ENCODE peak calls at places on chromosomes 2 and 18, in eight cellular contexts. L is CD4-positive, alpha-beta T cell; F is CD8-positive, alpha-beta T cell; X is K562; W is transverse colon; H is heart left ventricle; B is PC-9; M is coronary artery. E is an unnamed sample.

GRCh38 chr2:120596990-120597594 is 138.6 kb upstream of the GLI2 start:
- DNase-seq in L (no peak), F (no peak), X (no peak), W (peak), H (peak), B (no peak), M (no peak), E (no peak)

GRCh38 chr2:203858176-203858575 is 9.4 kb upstream of the CTLA4 start:
- DNase-seq in L (no peak), F (no peak), X (no peak), W (no peak), H (no peak), B (no peak), M (no peak), E (no peak)

GRCh38 chr2:136344339-136344738 is 226.4 kb upstream of the CXCR4 start:
- DNase-seq in L (no peak), F (no peak), X (no peak), W (no peak), H (no peak), B (no peak), M (no peak), E (no peak)

GRCh38 chr2:1286929-1287328 is 126.3 kb upstream of the TPO start:
- DNase-seq in L (no peak), F (no peak), X (no peak), W (no peak), H (no peak), B (no peak), M (no peak), E (peak)

GRCh38 chr2:40666438-40666837 is 214.5 kb upstream of the SLC8A1 start:
- DNase-seq in L (no peak), F (no peak), X (no peak), W (no peak), H (no peak), B (no peak), M (no peak), E (no peak)

GRCh38 chr2:240750409-240750808 is 58.7 kb downstream of the AQP12A start:
- DNase-seq in L (no peak), F (no peak), X (no peak), W (no peak), H (no peak), B (no peak), M (no peak), E (no peak)

GRCh38 chr2:148901142-148901541 is 26.1 kb downstream of the KIF5C start:
- DNase-seq in L (no peak), F (no peak), X (no peak), W (no peak), H (no peak), B (no peak), M (no peak), E (no peak)

GRCh38 chr18:13796515-13796914 is 27.4 kb upstream of the MC5R start:
- DNase-seq in L (no peak), F (no peak), X (no peak), W (no peak), H (no peak), B (peak), M (no peak), E (no peak)

GRCh38 chr2:127176371-127177311 is 43.5 kb downstream of the CYP27C1 start:
- DNase-seq in L (no peak), F (no peak), X (no peak), W (peak), H (no peak), B (no peak), M (peak), E (no peak)

GRCh38 chr2:40213071-40213470 is 238.8 kb downstream of the SLC8A1 start:
- DNase-seq in L (no peak), F (no peak), X (no peak), W (no peak), H (no peak), B (no peak), M (no peak), E (no peak)

GRCh38 chr2:207200136-207200535 is 34.4 kb upstream of the KLF7 start:
- DNase-seq in L (no peak), F (no peak), X (no peak), W (no peak), H (no peak), B (no peak), M (no peak), E (no peak)

GRCh38 chr2:195532628-195533271 is 124.3 kb upstream of the SLC39A10 start:
- DNase-seq in L (peak), F (no peak), X (peak), W (no peak), H (no peak), B (no peak), M (no peak), E (no peak)

GRCh38 chr2:102591646-102592045 is 27.7 kb upstream of the SLC9A2 start:
- DNase-seq in L (no peak), F (no peak), X (no peak), W (no peak), H (no peak), B (no peak), M (no peak), E (no peak)

GRCh38 chr2:100982431-100982861 is 19.6 kb upstream of the RPL31 start:
- DNase-seq in L (no peak), F (no peak), X (no peak), W (no peak), H (no peak), B (no peak), M (no peak), E (no peak)

DNA sequence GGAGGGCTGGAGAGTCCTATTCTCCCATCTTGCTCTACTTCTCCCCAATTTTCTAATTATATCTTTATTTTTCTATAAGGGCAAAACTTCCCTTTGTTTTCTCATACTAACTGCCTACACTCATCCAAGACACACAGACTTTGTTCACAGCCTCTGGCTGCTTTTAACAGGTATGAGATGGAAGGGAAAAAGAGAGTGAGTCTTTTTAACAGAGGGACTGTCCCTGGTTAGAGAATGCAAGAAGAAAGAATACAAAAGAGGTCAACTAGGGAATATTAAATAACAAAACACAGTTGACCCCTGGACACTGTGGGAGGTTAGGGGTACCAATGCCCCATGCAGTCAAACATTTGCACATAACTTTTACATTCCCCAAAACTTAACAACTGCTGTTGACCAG is 41.8 kb downstream of the SP100 start:
- DNase-seq in L (no peak), F (no peak), X (no peak), W (no peak), H (no peak), B (no peak), M (no peak), E (no peak)
- H3K27ac ChIP-seq in L (no peak), F (no peak), X (no peak), W (no peak), H (no peak), B (no peak), M (no peak), E (no peak)

GRCh38 chr2:7020939-7021470 is 103.8 kb downstream of the RNF144A start:
- DNase-seq in L (no peak), F (no peak), X (no peak), W (no peak), H (no peak), B (no peak), M (no peak), E (no peak)
- TF ChIP-seq CTCF in L (no peak), F (no peak), X (no peak), W (no peak), H (no peak), B (no peak), M (no peak), E (no peak)

GRCh38 chr18:63451774-63452173 is 25.0 kb upstream of the SERPINB5 start:
- DNase-seq in L (no peak), F (no peak), X (peak), W (peak), H (no peak), B (no peak), M (no peak), E (peak)

GRCh38 chr18:63457987-63458386 is 18.8 kb upstream of the SERPINB5 start:
- DNase-seq in L (no peak), F (no peak), X (no peak), W (peak), H (no peak), B (no peak), M (no peak), E (no peak)

GRCh38 chr18:63460414-63460813 is 16.3 kb upstream of the SERPINB5 start:
- DNase-seq in L (no peak), F (no peak), X (no peak), W (no peak), H (no peak), B (no peak), M (no peak), E (no peak)

GRCh38 chr18:63452273-63452672 is 24.5 kb upstream of the SERPINB5 start:
- DNase-seq in L (no peak), F (no peak), X (no peak), W (peak), H (no peak), B (no peak), M (no peak), E (no peak)

DNA sequence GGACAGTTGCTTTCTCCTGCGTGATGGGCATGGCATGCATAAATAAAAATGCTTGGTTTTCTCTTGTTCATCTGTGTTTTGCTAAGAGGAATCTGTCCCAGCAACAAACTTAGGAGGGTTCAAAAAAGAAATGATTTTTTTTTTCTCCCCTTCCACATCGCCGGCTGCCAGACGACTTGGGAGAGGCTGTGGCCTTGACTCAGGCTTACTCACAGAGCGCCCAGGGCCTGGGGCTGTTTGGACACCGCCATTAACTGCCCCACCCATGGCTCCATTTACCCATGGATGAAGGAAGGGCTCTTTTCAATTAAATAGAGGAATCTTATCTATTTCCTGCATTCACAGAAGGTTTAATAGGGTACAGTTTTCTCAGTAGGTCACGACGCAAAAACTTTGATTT is 22.3 kb upstream of the SERPINB5 start:
- DNase-seq in L (no peak), F (no peak), X (no peak), W (peak), H (no peak), B (peak), M (no peak), E (peak)
- H3K27ac ChIP-seq in L (no peak), F (no peak), X (no peak), W (no peak), H (no peak), B (peak), M (no peak), E (peak)

DNA sequence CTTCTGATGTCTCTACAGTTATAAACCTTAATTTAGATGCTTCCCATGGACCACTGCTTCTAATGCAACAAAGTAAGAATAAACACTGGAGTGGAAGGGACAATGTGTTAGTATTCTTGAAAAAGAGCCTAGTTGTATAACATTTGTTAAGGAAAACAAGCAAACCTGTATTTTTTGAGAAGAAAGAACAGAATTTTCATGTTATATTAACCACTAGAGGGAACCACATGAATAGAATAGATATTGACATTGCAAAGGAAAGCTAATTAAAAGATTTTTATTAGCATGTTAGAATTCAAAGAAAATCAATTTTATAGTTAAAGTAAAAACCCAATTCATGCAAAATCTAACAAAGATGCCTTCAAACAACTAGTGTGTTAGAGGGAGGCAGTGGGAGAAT is 151.2 kb upstream of the BARD1 start:
- DNase-seq in L (no peak), F (no peak), X (no peak), W (no peak), H (no peak), B (no peak), M (no peak), E (peak)
- TF ChIP-seq CTCF in L (no peak), F (no peak), X (no peak), W (no peak), H (no peak), B (peak), M (no peak), E (peak)

GRCh38 chr18:25234740-25235345 is 117.1 kb downstream of the ZNF521 start:
- DNase-seq in L (no peak), F (no peak), X (no peak), W (no peak), H (no peak), B (no peak), M (no peak), E (no peak)
- H3K27ac ChIP-seq in L (no peak), F (no peak), X (no peak), W (no peak), H (peak), B (no peak), M (peak), E (no peak)

DNA sequence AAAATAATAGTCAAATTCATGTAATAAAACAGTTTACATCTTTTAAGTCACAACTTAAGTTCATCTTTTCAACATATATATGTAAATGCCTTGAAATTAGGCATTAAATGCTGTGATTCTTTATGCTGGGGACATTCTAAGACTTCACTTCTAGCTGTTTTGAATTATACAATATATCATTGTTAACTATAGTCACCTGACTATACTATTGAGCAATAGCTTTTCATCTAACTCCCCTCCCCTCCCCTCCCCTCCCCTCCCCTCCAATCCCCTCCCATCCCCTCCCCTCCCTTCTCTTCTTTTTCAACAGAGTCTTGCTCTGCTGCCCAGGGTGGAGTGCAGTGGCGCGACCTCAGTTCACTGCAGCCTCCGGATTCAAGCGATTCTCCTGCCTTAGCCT is 16.2 kb downstream of the GALNT1 start:
- DNase-seq in L (no peak), F (no peak), X (no peak), W (no peak), H (no peak), B (no peak), M (no peak), E (no peak)
- TF ChIP-seq CTCF in L (no peak), F (no peak), X (no peak), W (no peak), H (no peak), B (no peak), M (no peak), E (no peak)

DNA sequence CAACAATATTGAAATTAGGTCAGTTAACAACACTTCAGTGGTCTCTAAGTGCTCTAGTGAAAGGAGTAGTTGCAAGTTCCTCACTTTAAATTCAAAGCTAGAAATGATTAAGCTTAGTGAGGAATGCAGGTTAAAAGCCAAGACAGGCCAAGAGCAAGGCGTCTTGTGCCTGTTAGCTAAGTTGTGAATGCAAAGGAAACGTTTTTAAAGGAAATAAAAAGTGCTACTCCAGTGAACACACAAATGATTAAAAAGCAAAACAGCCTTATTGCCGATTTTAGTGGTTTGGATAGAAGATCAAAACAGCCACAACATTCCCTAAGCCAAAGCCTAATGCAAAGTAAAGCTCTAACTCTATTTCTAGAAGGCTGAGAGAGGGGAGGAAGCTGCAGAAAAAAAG is 44.7 kb downstream of the ANTXR1 start:
- DNase-seq in L (no peak), F (no peak), X (no peak), W (no peak), H (no peak), B (no peak), M (no peak), E (no peak)
- H3K27ac ChIP-seq in L (no peak), F (no peak), X (no peak), W (no peak), H (no peak), B (no peak), M (peak), E (no peak)

GRCh38 chr2:74334931-74335333 is 8.3 kb downstream of the SLC4A5 start:
- DNase-seq in L (peak), F (peak), X (peak), W (peak), H (peak), B (peak), M (no peak), E (peak)

GRCh38 chr2:74333896-74334586 is 9.2 kb downstream of the SLC4A5 start:
- DNase-seq in L (no peak), F (no peak), X (no peak), W (no peak), H (no peak), B (no peak), M (no peak), E (no peak)

GRCh38 chr2:74328573-74328972 is 14.6 kb downstream of the SLC4A5 start:
- DNase-seq in L (no peak), F (no peak), X (no peak), W (no peak), H (no peak), B (no peak), M (no peak), E (no peak)

GRCh38 chr2:74332550-74333174 is 10.6 kb downstream of the SLC4A5 start:
- DNase-seq in L (no peak), F (no peak), X (no peak), W (no peak), H (no peak), B (no peak), M (no peak), E (no peak)

GRCh38 chr2:74333175-74333574 is 10.0 kb downstream of the SLC4A5 start:
- DNase-seq in L (no peak), F (no peak), X (peak), W (peak), H (no peak), B (peak), M (no peak), E (no peak)
- TF ChIP-seq CTCF in L (no peak), F (no peak), X (peak), W (no peak), H (peak), B (peak), M (no peak), E (no peak)

GRCh38 chr2:9981646-9982045 is 30.2 kb downstream of the GRHL1 start:
- DNase-seq in L (no peak), F (no peak), X (no peak), W (no peak), H (no peak), B (no peak), M (no peak), E (no peak)

GRCh38 chr2:9983413-9984216 is 32.1 kb downstream of the GRHL1 start:
- DNase-seq in L (no peak), F (no peak), X (no peak), W (no peak), H (no peak), B (no peak), M (no peak), E (no peak)

GRCh38 chr2:9984217-9984739 is 32.8 kb downstream of the GRHL1 start:
- DNase-seq in L (no peak), F (no peak), X (peak), W (no peak), H (no peak), B (no peak), M (no peak), E (peak)

GRCh38 chr2:9982248-9982647 is 30.8 kb downstream of the GRHL1 start:
- DNase-seq in L (no peak), F (no peak), X (no peak), W (no peak), H (peak), B (no peak), M (no peak), E (no peak)

GRCh38 chr2:9982891-9983290 is 31.4 kb downstream of the GRHL1 start:
- DNase-seq in L (no peak), F (no peak), X (no peak), W (no peak), H (no peak), B (no peak), M (no peak), E (no peak)
- H3K27ac ChIP-seq in L (no peak), F (no peak), X (no peak), W (no peak), H (peak), B (peak), M (peak), E (no peak)

E was measured in RWPE1.